ENCODE peak calls at places on chromosomes 4 and X, in nine cellular contexts. One of them, this sample, is unnamed. For H3K9me3, the result is how much of the 10 kb centered on the place peaks cover.

GRCh38 chrX:39396358-39396995 is 595.2 kb downstream of the MID1IP1 start:
- DNase-seq in CD8-positive, alpha-beta T cell: no peak
- DNase-seq in A673: no peak
- DNase-seq in fibroblast of lung: no peak
- DNase-seq in adrenal gland: no peak
- DNase-seq in HepG2: no peak
- DNase-seq in prostate gland: no peak
- DNase-seq in cardiac muscle cell: no peak
- DNase-seq in ascending aorta: no peak
- DNase-seq in this sample: no peak

GRCh38 chr4:143784567-143784966 is 84.1 kb upstream of the FREM3 start:
- DNase-seq in CD8-positive, alpha-beta T cell: no peak
- DNase-seq in A673: no peak
- DNase-seq in fibroblast of lung: no peak
- DNase-seq in adrenal gland: no peak
- DNase-seq in HepG2: no peak
- DNase-seq in prostate gland: no peak
- DNase-seq in cardiac muscle cell: no peak
- DNase-seq in ascending aorta: no peak
- DNase-seq in this sample: no peak

GRCh38 chrX:96761566-96761965 is 76.9 kb downstream of the DIAPH2 start:
- DNase-seq in CD8-positive, alpha-beta T cell: no peak
- DNase-seq in A673: no peak
- DNase-seq in fibroblast of lung: no peak
- DNase-seq in adrenal gland: no peak
- DNase-seq in HepG2: no peak
- DNase-seq in prostate gland: no peak
- DNase-seq in cardiac muscle cell: no peak
- DNase-seq in ascending aorta: no peak
- DNase-seq in this sample: no peak

GRCh38 chrX:118536204-118536603 is 40.6 kb downstream of the DOCK11 start:
- DNase-seq in CD8-positive, alpha-beta T cell: no peak
- DNase-seq in A673: no peak
- DNase-seq in fibroblast of lung: no peak
- DNase-seq in adrenal gland: no peak
- DNase-seq in HepG2: no peak
- DNase-seq in prostate gland: no peak
- DNase-seq in cardiac muscle cell: no peak
- DNase-seq in ascending aorta: no peak
- DNase-seq in this sample: no peak

GRCh38 chr4:173752610-173753009 is 222.6 kb upstream of the HAND2 start:
- DNase-seq in CD8-positive, alpha-beta T cell: no peak
- DNase-seq in A673: peak
- DNase-seq in fibroblast of lung: no peak
- DNase-seq in adrenal gland: no peak
- DNase-seq in HepG2: peak
- DNase-seq in prostate gland: no peak
- DNase-seq in cardiac muscle cell: peak
- DNase-seq in ascending aorta: no peak
- DNase-seq in this sample: no peak

GRCh38 chr4:72218953-72219352 is 187.2 kb downstream of the NPFFR2 start:
- DNase-seq in CD8-positive, alpha-beta T cell: no peak
- DNase-seq in A673: no peak
- DNase-seq in fibroblast of lung: no peak
- DNase-seq in adrenal gland: no peak
- DNase-seq in HepG2: no peak
- DNase-seq in prostate gland: no peak
- DNase-seq in cardiac muscle cell: no peak
- DNase-seq in ascending aorta: no peak
- DNase-seq in this sample: no peak

GRCh38 chrX:94058728-94059382 is 384.8 kb downstream of the FAM133A start:
- DNase-seq in CD8-positive, alpha-beta T cell: no peak
- DNase-seq in A673: peak
- DNase-seq in fibroblast of lung: no peak
- DNase-seq in adrenal gland: peak
- DNase-seq in HepG2: peak
- DNase-seq in prostate gland: peak
- DNase-seq in cardiac muscle cell: no peak
- DNase-seq in ascending aorta: no peak
- DNase-seq in this sample: no peak

GRCh38 chr4:184199780-184200179 is 17.9 kb downstream of the ENPP6 start:
- DNase-seq in CD8-positive, alpha-beta T cell: no peak
- DNase-seq in A673: no peak
- DNase-seq in fibroblast of lung: no peak
- DNase-seq in adrenal gland: no peak
- DNase-seq in HepG2: no peak
- DNase-seq in prostate gland: no peak
- DNase-seq in cardiac muscle cell: no peak
- DNase-seq in ascending aorta: no peak
- DNase-seq in this sample: no peak

GRCh38 chr4:10173754-10174749 is 57.5 kb upstream of the WDR1 start:
- DNase-seq in CD8-positive, alpha-beta T cell: no peak
- DNase-seq in A673: no peak
- DNase-seq in fibroblast of lung: no peak
- DNase-seq in adrenal gland: no peak
- DNase-seq in HepG2: no peak
- DNase-seq in prostate gland: peak
- DNase-seq in cardiac muscle cell: peak
- DNase-seq in ascending aorta: peak
- DNase-seq in this sample: no peak

GRCh38 chr4:82797591-82798081 is 960 bp downstream of the SCD5 start:
- DNase-seq in CD8-positive, alpha-beta T cell: peak
- DNase-seq in A673: no peak
- DNase-seq in fibroblast of lung: peak
- DNase-seq in adrenal gland: peak
- DNase-seq in HepG2: no peak
- DNase-seq in prostate gland: peak
- DNase-seq in cardiac muscle cell: peak
- DNase-seq in ascending aorta: no peak
- DNase-seq in this sample: no peak

GRCh38 chr4:104859601-104860000 is 287.1 kb upstream of the TET2 start:
- DNase-seq in CD8-positive, alpha-beta T cell: no peak
- DNase-seq in A673: no peak
- DNase-seq in fibroblast of lung: peak
- DNase-seq in adrenal gland: no peak
- DNase-seq in HepG2: no peak
- DNase-seq in prostate gland: no peak
- DNase-seq in cardiac muscle cell: no peak
- DNase-seq in ascending aorta: no peak
- DNase-seq in this sample: no peak

GRCh38 chr4:111836601-111837000 is 308.7 kb upstream of the FAM241A start:
- DNase-seq in CD8-positive, alpha-beta T cell: no peak
- DNase-seq in A673: no peak
- DNase-seq in fibroblast of lung: no peak
- DNase-seq in adrenal gland: no peak
- DNase-seq in HepG2: no peak
- DNase-seq in prostate gland: no peak
- DNase-seq in cardiac muscle cell: no peak
- DNase-seq in ascending aorta: no peak
- DNase-seq in this sample: no peak

GRCh38 chrX:55206152-55206941 is 13.8 kb upstream of the PAGE5 start:
- DNase-seq in CD8-positive, alpha-beta T cell: no peak
- DNase-seq in A673: no peak
- DNase-seq in fibroblast of lung: no peak
- DNase-seq in adrenal gland: no peak
- DNase-seq in HepG2: no peak
- DNase-seq in prostate gland: no peak
- DNase-seq in cardiac muscle cell: no peak
- DNase-seq in ascending aorta: no peak
- DNase-seq in this sample: no peak

GRCh38 chrX:97597954-97598353 is 714.2 kb downstream of the RPA4 start:
- DNase-seq in CD8-positive, alpha-beta T cell: no peak
- DNase-seq in A673: peak
- DNase-seq in fibroblast of lung: no peak
- DNase-seq in adrenal gland: no peak
- DNase-seq in HepG2: no peak
- DNase-seq in prostate gland: no peak
- DNase-seq in cardiac muscle cell: no peak
- DNase-seq in ascending aorta: no peak
- DNase-seq in this sample: no peak

GRCh38 chr4:10590896-10591295 is 93.7 kb downstream of the CLNK start:
- DNase-seq in CD8-positive, alpha-beta T cell: no peak
- DNase-seq in A673: no peak
- DNase-seq in fibroblast of lung: peak
- DNase-seq in adrenal gland: no peak
- DNase-seq in HepG2: no peak
- DNase-seq in prostate gland: no peak
- DNase-seq in cardiac muscle cell: no peak
- DNase-seq in ascending aorta: no peak
- DNase-seq in this sample: no peak

GRCh38 chr4:105361021-105361420 is 112.8 kb downstream of the PPA2 start:
- DNase-seq in CD8-positive, alpha-beta T cell: no peak
- DNase-seq in A673: no peak
- DNase-seq in fibroblast of lung: no peak
- DNase-seq in adrenal gland: no peak
- DNase-seq in HepG2: no peak
- DNase-seq in prostate gland: no peak
- DNase-seq in cardiac muscle cell: no peak
- DNase-seq in ascending aorta: no peak
- DNase-seq in this sample: no peak

GRCh38 chrX:77415161-77415560 is 32.0 kb upstream of the FGF16 start:
- DNase-seq in CD8-positive, alpha-beta T cell: no peak
- DNase-seq in A673: peak
- DNase-seq in fibroblast of lung: no peak
- DNase-seq in adrenal gland: no peak
- DNase-seq in HepG2: no peak
- DNase-seq in prostate gland: no peak
- DNase-seq in cardiac muscle cell: peak
- DNase-seq in ascending aorta: no peak
- DNase-seq in this sample: no peak

GRCh38 chrX:38220024-38220935 is at the start of gene SRPX:
- DNase-seq in CD8-positive, alpha-beta T cell: no peak
- DNase-seq in A673: peak
- DNase-seq in fibroblast of lung: peak
- DNase-seq in adrenal gland: peak
- DNase-seq in HepG2: no peak
- DNase-seq in prostate gland: peak
- DNase-seq in cardiac muscle cell: peak
- DNase-seq in ascending aorta: peak
- DNase-seq in this sample: no peak

GRCh38 chr4:54232151-54232688 is 3.1 kb downstream of the PDGFRA start:
- DNase-seq in CD8-positive, alpha-beta T cell: no peak
- DNase-seq in A673: no peak
- DNase-seq in fibroblast of lung: peak
- DNase-seq in adrenal gland: no peak
- DNase-seq in HepG2: no peak
- DNase-seq in prostate gland: no peak
- DNase-seq in cardiac muscle cell: peak
- DNase-seq in ascending aorta: no peak
- DNase-seq in this sample: no peak

GRCh38 chr4:54229631-54230478 is 762 bp downstream of the PDGFRA start:
- DNase-seq in CD8-positive, alpha-beta T cell: no peak
- DNase-seq in A673: no peak
- DNase-seq in fibroblast of lung: peak
- DNase-seq in adrenal gland: no peak
- DNase-seq in HepG2: no peak
- DNase-seq in prostate gland: no peak
- DNase-seq in cardiac muscle cell: peak
- DNase-seq in ascending aorta: peak
- DNase-seq in this sample: no peak

GRCh38 chr4:54230479-54231418 is 1.7 kb downstream of the PDGFRA start:
- DNase-seq in CD8-positive, alpha-beta T cell: no peak
- DNase-seq in A673: no peak
- DNase-seq in fibroblast of lung: peak
- DNase-seq in adrenal gland: no peak
- DNase-seq in HepG2: no peak
- DNase-seq in prostate gland: no peak
- DNase-seq in cardiac muscle cell: peak
- DNase-seq in ascending aorta: peak
- DNase-seq in this sample: no peak

GRCh38 chr4:54233128-54233696 is 4.1 kb downstream of the PDGFRA start:
- DNase-seq in CD8-positive, alpha-beta T cell: peak
- DNase-seq in A673: peak
- DNase-seq in fibroblast of lung: peak
- DNase-seq in adrenal gland: peak
- DNase-seq in HepG2: peak
- DNase-seq in prostate gland: peak
- DNase-seq in cardiac muscle cell: peak
- DNase-seq in ascending aorta: peak
- DNase-seq in this sample: peak

GRCh38 chr4:54231419-54232150 is 2.5 kb downstream of the PDGFRA start:
- DNase-seq in CD8-positive, alpha-beta T cell: no peak
- DNase-seq in A673: no peak
- DNase-seq in fibroblast of lung: peak
- DNase-seq in adrenal gland: peak
- DNase-seq in HepG2: no peak
- DNase-seq in prostate gland: no peak
- DNase-seq in cardiac muscle cell: peak
- DNase-seq in ascending aorta: peak
- DNase-seq in this sample: no peak
- H3K27ac ChIP-seq in CD8-positive, alpha-beta T cell: no peak
- H3K27ac ChIP-seq in A673: no peak
- H3K27ac ChIP-seq in fibroblast of lung: peak
- H3K27ac ChIP-seq in adrenal gland: no peak
- H3K27ac ChIP-seq in HepG2: no peak
- H3K27ac ChIP-seq in prostate gland: no peak
- H3K27ac ChIP-seq in cardiac muscle cell: peak
- H3K27ac ChIP-seq in ascending aorta: peak
- H3K27ac ChIP-seq in this sample: no peak

GRCh38 chr4:7712021-7712420 is 227.6 kb downstream of the AFAP1 start:
- DNase-seq in CD8-positive, alpha-beta T cell: no peak
- DNase-seq in A673: no peak
- DNase-seq in fibroblast of lung: no peak
- DNase-seq in adrenal gland: no peak
- DNase-seq in HepG2: no peak
- DNase-seq in prostate gland: no peak
- DNase-seq in cardiac muscle cell: no peak
- DNase-seq in ascending aorta: no peak
- DNase-seq in this sample: no peak
- H3K4me3 ChIP-seq in CD8-positive, alpha-beta T cell: no peak
- H3K4me3 ChIP-seq in A673: no peak
- H3K4me3 ChIP-seq in fibroblast of lung: no peak
- H3K4me3 ChIP-seq in adrenal gland: no peak
- H3K4me3 ChIP-seq in HepG2: no peak
- H3K4me3 ChIP-seq in prostate gland: no peak
- H3K4me3 ChIP-seq in cardiac muscle cell: no peak
- H3K4me3 ChIP-seq in ascending aorta: no peak
- H3K4me3 ChIP-seq in this sample: no peak

DNA sequence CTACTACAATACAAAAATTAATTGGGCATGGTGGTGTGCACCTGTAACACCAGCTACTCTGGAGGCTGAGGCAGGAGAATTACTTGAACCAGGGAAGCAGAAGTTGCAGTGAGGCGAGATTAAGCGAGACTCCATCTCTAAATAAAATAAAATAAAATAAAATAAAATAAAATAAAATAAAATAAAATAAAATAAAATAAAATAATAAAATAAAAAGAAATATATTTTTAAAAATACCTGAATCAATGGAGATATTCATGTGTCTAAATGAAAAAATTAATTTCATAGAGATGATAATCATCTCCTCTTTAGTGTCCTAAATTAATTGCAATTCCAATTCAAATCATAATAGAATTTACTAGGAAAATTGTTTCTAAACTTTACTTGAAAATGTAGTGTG is 406.1 kb upstream of the POU3F4 start:
- DNase-seq in CD8-positive, alpha-beta T cell: no peak
- DNase-seq in A673: no peak
- DNase-seq in fibroblast of lung: no peak
- DNase-seq in adrenal gland: no peak
- DNase-seq in HepG2: no peak
- DNase-seq in prostate gland: no peak
- DNase-seq in cardiac muscle cell: no peak
- DNase-seq in ascending aorta: no peak
- DNase-seq in this sample: no peak
- H3K9me3 ChIP-seq in CD8-positive, alpha-beta T cell: under half
- H3K9me3 ChIP-seq in A673: under half
- H3K9me3 ChIP-seq in fibroblast of lung: under half
- H3K9me3 ChIP-seq in adrenal gland: under half
- H3K9me3 ChIP-seq in HepG2: under half
- H3K9me3 ChIP-seq in prostate gland: under half
- H3K9me3 ChIP-seq in cardiac muscle cell: under half
- H3K9me3 ChIP-seq in ascending aorta: under half
- H3K9me3 ChIP-seq in this sample: under half

GRCh38 chr4:1793940-1794808 is 1.1 kb downstream of the FGFR3 start:
- DNase-seq in CD8-positive, alpha-beta T cell: no peak
- DNase-seq in A673: no peak
- DNase-seq in fibroblast of lung: no peak
- DNase-seq in adrenal gland: no peak
- DNase-seq in HepG2: no peak
- DNase-seq in prostate gland: no peak
- DNase-seq in cardiac muscle cell: no peak
- DNase-seq in ascending aorta: no peak
- DNase-seq in this sample: no peak
- H3K27ac ChIP-seq in CD8-positive, alpha-beta T cell: no peak
- H3K27ac ChIP-seq in A673: no peak
- H3K27ac ChIP-seq in fibroblast of lung: no peak
- H3K27ac ChIP-seq in adrenal gland: no peak
- H3K27ac ChIP-seq in HepG2: peak
- H3K27ac ChIP-seq in prostate gland: peak
- H3K27ac ChIP-seq in cardiac muscle cell: no peak
- H3K27ac ChIP-seq in ascending aorta: no peak
- H3K27ac ChIP-seq in this sample: no peak

This sample was measured in effector memory CD4-positive, alpha-beta T cell.